ENCODE peak calls at places on chromosomes 4 and X, in seven cellular contexts. X is GM23248, K is PC-9, Z is HCT116, L is hepatocyte, T is MM.1S, Q is PC-3. S is an unnamed sample.
A peak's percentile ranks its signal among the peaks of the same experiment; 100 is the strongest.

GRCh38 chr4:91064157-91064853 is 937.1 kb downstream of the CCSER1 start:
- DNase-seq in Z (peak; percentile 52), T (no peak), X (no peak), Q (peak; percentile 7), K (no peak), L (peak; percentile 68), S (peak; percentile 27)

GRCh38 chr4:152485726-152486276 is 50.1 kb downstream of the FBXW7 start:
- DNase-seq in T (no peak), X (peak; percentile 71), Q (peak; percentile 87), L (peak; percentile 76), Z (no peak), K (no peak), S (no peak)

GRCh38 chr4:182758288-182758687 is 158.9 kb downstream of the DCTD start:
- DNase-seq in L (no peak), T (no peak), X (no peak), K (no peak), Z (no peak), Q (no peak), S (peak; percentile 29)

GRCh38 chrX:139831689-139832456 is 101.0 kb downstream of the ATP11C start:
- DNase-seq in K (no peak), L (peak; percentile 17), Q (peak; percentile 67), X (peak; percentile 36), Z (no peak), T (peak; percentile 23), S (peak; percentile 32)

GRCh38 chr4:112361181-112361791 is 64.1 kb downstream of the ALPK1 start:
- DNase-seq in X (no peak), K (no peak), Q (peak; percentile 55), Z (no peak), L (no peak), T (peak; percentile 78), S (peak; percentile 88)

GRCh38 chrX:114071412-114071811 is 512.5 kb upstream of the HTR2C start:
- DNase-seq in K (no peak), Z (no peak), Q (no peak), T (no peak), X (no peak), L (no peak), S (no peak)

GRCh38 chr4:3413217-3413671 is 28.5 kb upstream of the HGFAC start:
- DNase-seq in Z (no peak), T (no peak), X (no peak), K (no peak), L (no peak), Q (no peak), S (no peak)

GRCh38 chr4:153748378-153748777 is 11.4 kb downstream of the RNF175 start:
- DNase-seq in Z (no peak), X (peak; percentile 88), L (peak; percentile 66), Q (peak; percentile 35), K (peak; percentile 35), T (no peak), S (no peak)

GRCh38 chr4:144734522-144734921 is 88.6 kb downstream of the HHIP start:
- DNase-seq in T (no peak), Q (peak; percentile 57), K (no peak), L (peak; percentile 7), Z (no peak), X (peak; percentile 59), S (peak; percentile 33)

GRCh38 chr4:52864816-52865215 is 2.7 kb downstream of the RASL11B start:
- DNase-seq in L (peak; percentile 67), Q (no peak), X (no peak), K (no peak), Z (no peak), T (no peak), S (no peak)

GRCh38 chrX:74450803-74451449 is 29.6 kb downstream of the SLC16A2 start:
- DNase-seq in Z (peak; percentile 10), L (peak; percentile 40), X (peak; percentile 90), K (peak; percentile 87), Q (peak; percentile 89), T (no peak), S (no peak)

GRCh38 chr4:8557151-8558076 is 22.8 kb upstream of the GPR78 start:
- DNase-seq in Q (no peak), K (peak; percentile 59), L (no peak), Z (no peak), X (no peak), T (no peak), S (no peak)

GRCh38 chr4:4182835-4183568 is 43.7 kb downstream of the OTOP1 start:
- DNase-seq in T (peak; percentile 48), Z (peak; percentile 7), K (no peak), X (peak; percentile 27), Q (peak; percentile 45), L (peak; percentile 62), S (peak; percentile 85)

GRCh38 chr4:186414365-186414764 is 141.0 kb downstream of the MTNR1A start:
- DNase-seq in X (no peak), L (no peak), K (no peak), Z (no peak), T (no peak), Q (no peak), S (no peak)

GRCh38 chrX:123169247-123169901 is 14.7 kb upstream of the GRIA3 start:
- DNase-seq in X (peak; percentile 57), Z (peak; percentile 38), K (no peak), L (peak; percentile 40), Q (peak; percentile 69), T (no peak), S (no peak)

GRCh38 chr4:127421418-127421817 is 211.3 kb upstream of the INTU start:
- DNase-seq in X (no peak), L (no peak), T (no peak), Q (no peak), Z (no peak), K (no peak), S (no peak)

GRCh38 chr4:103626296-103626695 is 93.5 kb downstream of the TACR3 start:
- DNase-seq in Q (no peak), T (no peak), X (no peak), L (no peak), Z (no peak), K (no peak), S (peak; percentile 22)

GRCh38 chrX:107632291-107632690 is 4.0 kb downstream of the PRPS1 start:
- DNase-seq in Q (no peak), T (no peak), L (no peak), K (peak; percentile 40), Z (no peak), X (peak; percentile 39), S (no peak)

GRCh38 chr4:110629780-110630500 is 7.1 kb upstream of the PITX2 start:
- DNase-seq in Z (no peak), L (no peak), Q (no peak), T (no peak), X (no peak), K (no peak), S (peak; percentile 21)

GRCh38 chr4:110632506-110633357 is 9.9 kb upstream of the PITX2 start:
- DNase-seq in Q (no peak), Z (no peak), T (no peak), X (no peak), K (no peak), L (no peak), S (peak; percentile 65)

GRCh38 chr4:110633358-110634319 is 10.8 kb upstream of the PITX2 start:
- DNase-seq in Q (no peak), Z (no peak), T (no peak), L (no peak), X (no peak), K (no peak), S (peak; percentile 40)

GRCh38 chr4:110630621-110631402 is 7.9 kb upstream of the PITX2 start:
- DNase-seq in L (no peak), K (no peak), X (no peak), T (no peak), Z (no peak), Q (no peak), S (peak; percentile 66)

DNA sequence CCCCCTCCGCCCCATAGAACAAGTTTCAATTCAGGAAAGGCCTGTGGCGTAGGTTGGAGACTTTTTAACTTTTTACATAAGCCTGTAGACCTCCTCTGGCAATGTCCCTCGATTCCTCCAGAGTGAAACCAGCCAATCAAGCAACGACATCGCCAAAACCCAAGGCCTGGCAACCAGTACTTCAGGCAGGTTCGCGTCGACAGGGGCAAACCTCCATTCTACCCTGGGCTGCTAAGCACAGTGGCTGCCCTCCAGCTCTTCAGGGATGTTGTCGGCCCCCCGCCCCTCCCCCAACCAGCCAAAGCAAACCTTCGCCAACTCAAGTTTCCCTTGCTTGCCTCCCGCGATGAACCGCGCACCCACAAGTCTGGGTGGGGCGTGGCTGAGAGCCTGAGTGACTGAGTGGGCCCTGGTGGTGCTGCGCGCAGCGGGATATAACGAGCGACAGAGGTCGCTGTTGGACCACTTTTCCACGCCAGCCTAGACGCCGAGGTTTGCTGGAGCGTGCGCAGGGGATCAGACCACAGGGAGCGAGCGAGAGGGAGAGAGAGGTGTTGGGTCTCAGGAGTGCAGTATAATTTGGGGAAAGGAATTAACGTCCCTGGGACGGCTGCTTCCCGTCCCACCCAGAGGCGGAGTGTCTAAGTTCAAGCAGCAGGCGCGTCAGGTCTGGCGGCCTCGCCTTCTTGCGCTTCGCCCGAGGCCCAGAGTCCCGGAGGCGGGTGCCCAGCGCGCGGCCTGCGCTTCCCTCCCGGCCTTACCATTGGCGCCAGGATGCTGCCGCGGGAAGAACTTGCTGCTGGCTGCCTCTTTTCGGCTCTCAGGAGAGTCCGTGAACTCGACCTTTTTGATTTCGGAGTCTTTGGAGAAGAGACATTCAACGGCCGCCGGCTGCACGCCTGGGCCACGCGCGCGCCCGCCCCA is 9.0 kb upstream of the PITX2 start:
- DNase-seq in Z (peak; percentile 68), Q (peak; percentile 80), T (peak; percentile 32), X (peak; percentile 28), L (peak; percentile 93), K (peak; percentile 40), S (peak; percentile 93)
- TF ChIP-seq EZH2 in Z (no peak), Q (no peak), T (no peak), X (no peak), L (no peak), K (no peak), S (peak; percentile 73)

GRCh38 chrX:26295425-26295824 is 79.5 kb downstream of the MAGEB5 start:
- DNase-seq in L (no peak), T (no peak), K (no peak), Q (no peak), Z (no peak), X (no peak), S (no peak)
- H3K9me2 ChIP-seq in L (no peaks in the 10 kb centered on the region), T (no peaks in the 10 kb centered on the region), K (no peaks in the 10 kb centered on the region), Q (no peaks in the 10 kb centered on the region), Z (no peaks in the 10 kb centered on the region), X (no peaks in the 10 kb centered on the region), S (no peaks in the 10 kb centered on the region)

GRCh38 chr4:42148453-42148852 is 4.0 kb downstream of the BEND4 start:
- DNase-seq in K (no peak), Z (no peak), T (no peak), Q (no peak), X (no peak), L (no peak), S (no peak)

GRCh38 chr4:42150653-42151567 is 1.5 kb downstream of the BEND4 start:
- DNase-seq in T (no peak), X (peak; percentile 4), K (no peak), Q (no peak), Z (no peak), L (peak; percentile 13), S (peak; percentile 64)

GRCh38 chr4:42149004-42149403 is 3.5 kb downstream of the BEND4 start:
- DNase-seq in L (no peak), T (no peak), K (no peak), Q (no peak), Z (no peak), X (no peak), S (no peak)

GRCh38 chr4:42151568-42152506 is 618 bp downstream of the BEND4 start:
- DNase-seq in X (peak; percentile 13), L (peak; percentile 26), Z (no peak), K (no peak), T (peak; percentile 83), Q (no peak), S (peak; percentile 69)

GRCh38 chr4:42152507-42153504 is at the start of gene BEND4:
- DNase-seq in K (no peak), X (peak; percentile 7), T (peak; percentile 27), Z (no peak), Q (no peak), L (no peak), S (peak; percentile 91)
- TF ChIP-seq EZH2 in K (no peak), X (peak; percentile 72), T (no peak), Z (no peak), Q (no peak), L (no peak), S (no peak)

GRCh38 chrX:116395752-116396151 is 40.7 kb upstream of the SLC6A14 start:
- DNase-seq in L (no peak), X (no peak), Z (no peak), Q (no peak), T (no peak), K (no peak), S (no peak)
- H3K9me2 ChIP-seq in L (no peaks in the 10 kb centered on the region), X (no peaks in the 10 kb centered on the region), Z (no peaks in the 10 kb centered on the region), Q (no peaks in the 10 kb centered on the region), T (no peaks in the 10 kb centered on the region), K (no peaks in the 10 kb centered on the region), S (no peaks in the 10 kb centered on the region)

S was measured in GM23338.